ENCODE peak calls at places on chromosomes 11 and 22, in seven cellular contexts. R is heart left ventricle, J is AG09309, H is brain microvascular endothelial cell, B is HEK293T, Q is aorta, V is OCI-LY7. S is an unnamed sample.

GRCh38 chr11:71284525-71285092 is 32.2 kb upstream of the SHANK2 start:
- DNase-seq in B (no peak), Q (no peak), V (no peak), J (no peak), H (no peak), R (no peak), S (no peak)

GRCh38 chr11:33690290-33691050 is 10.2 kb downstream of the C11orf91 start:
- DNase-seq in Q (peak), H (peak), J (peak), R (peak), V (no peak), B (no peak), S (peak)

GRCh38 chr22:19184276-19184997 is 5.9 kb upstream of the SLC25A1 start:
- DNase-seq in J (no peak), R (no peak), H (no peak), B (no peak), V (no peak), Q (no peak), S (no peak)

GRCh38 chr11:76599041-76600013 is 71.2 kb downstream of the LRRC32 start:
- DNase-seq in V (no peak), H (peak), J (no peak), Q (peak), R (no peak), B (no peak), S (no peak)

GRCh38 chr11:126919147-126919823 is 81.3 kb downstream of the KIRREL3 start:
- DNase-seq in H (no peak), V (no peak), B (no peak), J (no peak), R (no peak), Q (no peak), S (no peak)

GRCh38 chr11:36288442-36289225 is 590 bp downstream of the COMMD9 start:
- DNase-seq in B (no peak), V (no peak), R (no peak), H (no peak), J (no peak), Q (no peak), S (no peak)

GRCh38 chr22:35124674-35125219 is 58.8 kb downstream of the ISX start:
- DNase-seq in R (no peak), Q (no peak), J (no peak), V (no peak), H (no peak), B (no peak), S (no peak)

GRCh38 chr11:29352273-29352672 is 664.6 kb downstream of the KCNA4 start:
- DNase-seq in Q (no peak), V (no peak), J (no peak), B (no peak), H (no peak), R (no peak), S (no peak)

GRCh38 chr11:61367406-61367805 is 5.2 kb downstream of the TMEM138 start:
- DNase-seq in H (no peak), Q (no peak), V (no peak), B (no peak), R (peak), J (no peak), S (no peak)

GRCh38 chr11:119377112-119377901 is 4.2 kb downstream of the USP2 start:
- DNase-seq in B (no peak), R (peak), J (no peak), V (peak), H (no peak), Q (no peak), S (no peak)

GRCh38 chr22:46974631-46975585 is 212.5 kb downstream of the TBC1D22A start:
- DNase-seq in V (no peak), H (no peak), J (no peak), Q (no peak), B (no peak), R (no peak), S (no peak)

GRCh38 chr11:75596914-75597313 is 34.9 kb downstream of the SERPINH1 start:
- DNase-seq in B (no peak), Q (no peak), R (no peak), V (no peak), J (no peak), H (no peak), S (no peak)

GRCh38 chr11:63880031-63880841 is 36.7 kb downstream of the RCOR2 start:
- DNase-seq in B (no peak), H (peak), J (no peak), R (no peak), V (no peak), Q (no peak), S (no peak)

GRCh38 chr22:39179401-39179827 is 26.9 kb upstream of the CBX7 start:
- DNase-seq in B (peak), R (peak), H (no peak), Q (no peak), J (no peak), V (no peak), S (no peak)

GRCh38 chr22:43039800-43040199 is 24.9 kb upstream of the PACSIN2 start:
- DNase-seq in Q (no peak), J (no peak), R (no peak), B (no peak), H (no peak), V (no peak), S (no peak)

GRCh38 chr11:34145073-34145472 is 39.6 kb downstream of the NAT10 start:
- DNase-seq in V (no peak), J (no peak), R (no peak), Q (no peak), B (no peak), H (no peak), S (no peak)

GRCh38 chr11:48012051-48012391 is 31.7 kb downstream of the PTPRJ start:
- DNase-seq in V (no peak), B (no peak), Q (no peak), H (no peak), J (no peak), R (no peak), S (no peak)

GRCh38 chr22:46614070-46614931 is 5.9 kb upstream of the GRAMD4 start:
- DNase-seq in B (no peak), J (no peak), Q (no peak), V (peak), H (no peak), R (no peak), S (no peak)

GRCh38 chr11:3614742-3615171 is 27.0 kb downstream of the ART5 start:
- DNase-seq in J (no peak), H (no peak), Q (peak), V (no peak), B (no peak), R (no peak), S (no peak)

GRCh38 chr11:74948546-74948897 is 369 bp downstream of the XRRA1 start:
- DNase-seq in R (no peak), Q (no peak), V (peak), B (no peak), H (no peak), J (no peak), S (no peak)

GRCh38 chr22:49734882-49735281 is 92.8 kb downstream of the BRD1 start:
- DNase-seq in B (no peak), Q (peak), V (no peak), H (no peak), R (peak), J (no peak), S (no peak)

GRCh38 chr11:35302388-35302787 is 117.0 kb downstream of the SLC1A2 start:
- DNase-seq in H (no peak), Q (no peak), B (no peak), V (no peak), J (no peak), R (no peak), S (no peak)

GRCh38 chr11:125689460-125689859 is 8.8 kb upstream of the ACRV1 start:
- DNase-seq in H (no peak), V (no peak), B (no peak), Q (no peak), J (no peak), R (no peak), S (no peak)

GRCh38 chr22:49015993-49016908 is 811.4 kb downstream of the BRD1 start:
- DNase-seq in H (no peak), R (no peak), B (no peak), V (no peak), J (no peak), Q (peak), S (no peak)

GRCh38 chr22:31926969-31927368 is 17.4 kb upstream of the YWHAH start:
- DNase-seq in J (no peak), V (no peak), Q (no peak), H (no peak), R (no peak), B (peak), S (no peak)

GRCh38 chr11:74870485-74870884 is 78.4 kb downstream of the XRRA1 start:
- DNase-seq in B (peak), J (no peak), R (no peak), Q (no peak), V (peak), H (peak), S (no peak)

GRCh38 chr11:92528051-92528450 is 303.4 kb downstream of the FAT3 start:
- DNase-seq in H (peak), R (no peak), B (no peak), Q (no peak), J (peak), V (no peak), S (no peak)

GRCh38 chr22:36828815-36829214 is 12.0 kb upstream of the PVALB start:
- DNase-seq in V (no peak), Q (no peak), R (no peak), J (no peak), H (no peak), B (no peak), S (no peak)

GRCh38 chr11:122754553-122755322 is 83.6 kb upstream of the CRTAM start:
- DNase-seq in H (no peak), R (no peak), J (no peak), B (peak), V (peak), Q (no peak), S (no peak)

GRCh38 chr11:22641559-22641958 is 15.9 kb upstream of the FANCF start:
- DNase-seq in B (no peak), R (no peak), Q (no peak), H (no peak), V (no peak), J (no peak), S (no peak)

GRCh38 chr11:33797879-33798278 is 23.6 kb upstream of the FBXO3 start:
- DNase-seq in H (no peak), J (no peak), V (no peak), R (no peak), B (no peak), Q (no peak), S (no peak)

GRCh38 chr11:94909371-94909820 is 64.0 kb downstream of the CWC15 start:
- DNase-seq in Q (no peak), B (no peak), J (no peak), V (no peak), H (peak), R (no peak), S (no peak)

S was measured in ovary.